ENCODE peak calls at places on chromosomes 7 and 10, in seven cellular contexts. A is body of pancreas, R is vagina, L is adrenal gland, O is ovary, W is breast epithelium, M is sigmoid colon. T is an unnamed sample.

GRCh38 chr7:132140341-132140740 is 435.9 kb downstream of the PLXNA4 start:
- DNase-seq in W (no peak), A (no peak), O (no peak), R (no peak), M (no peak), L (no peak), T (no peak)

GRCh38 chr10:60096761-60097513 is 190.6 kb upstream of the CCDC6 start:
- DNase-seq in R (no peak), O (no peak), L (no peak), M (no peak), A (no peak), W (no peak), T (no peak)

GRCh38 chr7:34497153-34497777 is 160.8 kb upstream of the NPSR1 start:
- DNase-seq in R (no peak), M (no peak), L (no peak), A (no peak), W (no peak), O (no peak), T (no peak)

GRCh38 chr10:99917963-99918825 is 91.6 kb downstream of the DNMBP start:
- DNase-seq in M (peak), W (no peak), R (no peak), L (peak), O (peak), A (peak), T (no peak)

GRCh38 chr7:45975367-45975766 is 54.3 kb upstream of the IGFBP3 start:
- DNase-seq in R (no peak), L (no peak), M (no peak), A (no peak), W (no peak), O (no peak), T (no peak)

GRCh38 chr10:104622175-104622574 is 18.9 kb upstream of the SORCS3 start:
- DNase-seq in M (no peak), A (no peak), L (no peak), R (no peak), W (no peak), O (no peak), T (no peak)

GRCh38 chr10:72009062-72009429 is 44.9 kb downstream of the CHST3 start:
- DNase-seq in L (no peak), M (no peak), R (no peak), O (no peak), A (no peak), W (no peak), T (no peak)

GRCh38 chr7:1466524-1467271 is 7.4 kb upstream of the MICALL2 start:
- DNase-seq in W (no peak), M (peak), R (no peak), A (peak), L (peak), O (peak), T (peak)

GRCh38 chr7:141956084-141956483 is 9.3 kb upstream of the CLEC5A start:
- DNase-seq in A (no peak), W (no peak), O (no peak), M (no peak), R (no peak), L (no peak), T (no peak)

GRCh38 chr10:54010337-54010736 is 790.7 kb downstream of the PCDH15 start:
- DNase-seq in L (no peak), M (no peak), W (no peak), O (no peak), R (no peak), A (no peak), T (no peak)

GRCh38 chr10:91284486-91285090 is 64.1 kb downstream of the PCGF5 start:
- DNase-seq in W (no peak), A (no peak), O (no peak), L (no peak), M (no peak), R (no peak), T (no peak)

GRCh38 chr7:151276651-151277590 is 28.4 kb upstream of the SMARCD3 start:
- DNase-seq in R (no peak), A (peak), L (peak), M (peak), W (no peak), O (peak), T (peak)
- TF ChIP-seq POLR2A in R (peak), A (no peak), L (no peak), M (no peak), W (no peak), O (no peak), T (peak)

GRCh38 chr7:149489391-149490024 is 8.1 kb downstream of the ZNF746 start:
- DNase-seq in L (no peak), M (no peak), A (peak), O (no peak), W (no peak), R (no peak), T (no peak)
- TF ChIP-seq CTCF in L (no peak), M (no peak), A (no peak), O (no peak), W (no peak), R (no peak), T (no peak)

GRCh38 chr7:70599446-70600190 is 532.3 kb upstream of the GALNT17 start:
- DNase-seq in L (no peak), A (no peak), M (no peak), R (no peak), O (no peak), W (no peak), T (no peak)

GRCh38 chr7:70597071-70597470 is 534.9 kb upstream of the GALNT17 start:
- DNase-seq in W (no peak), R (no peak), O (no peak), M (no peak), L (no peak), A (no peak), T (no peak)

GRCh38 chr7:70598976-70599375 is 533.0 kb upstream of the GALNT17 start:
- DNase-seq in R (no peak), A (no peak), L (no peak), M (no peak), O (no peak), W (no peak), T (no peak)

GRCh38 chr7:70596575-70596891 is 535.4 kb upstream of the GALNT17 start:
- DNase-seq in M (no peak), A (no peak), O (no peak), R (no peak), W (no peak), L (no peak), T (no peak)

GRCh38 chr7:70595741-70596574 is 536.0 kb upstream of the GALNT17 start:
- DNase-seq in W (no peak), L (no peak), R (no peak), A (peak), O (no peak), M (no peak), T (no peak)
- TF ChIP-seq POLR2A in W (no peak), L (no peak), R (no peak), A (no peak), O (no peak), M (no peak), T (no peak)

DNA sequence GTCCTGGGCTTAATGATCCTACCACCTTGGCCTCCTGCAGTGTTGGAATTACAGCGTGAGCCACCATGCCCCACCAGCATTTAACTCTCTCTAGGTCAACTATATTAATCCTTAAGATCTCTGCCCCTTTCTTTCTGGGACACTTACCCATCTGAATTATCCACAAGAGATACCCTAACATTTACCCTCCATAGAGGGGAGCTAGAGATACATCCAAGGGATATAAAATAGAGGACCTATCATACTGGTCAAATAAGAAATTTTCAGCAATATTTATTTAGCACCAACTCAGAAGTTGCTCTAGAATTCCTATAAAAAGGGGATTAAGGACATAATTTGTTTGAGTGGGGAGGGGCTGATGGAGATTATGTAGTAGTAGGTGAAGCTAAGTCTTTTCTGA is 96.5 kb downstream of the OTUD1 start:
- DNase-seq in O (no peak), M (no peak), L (no peak), R (no peak), W (no peak), A (no peak), T (no peak)
- TF ChIP-seq CTCF in O (no peak), M (no peak), L (peak), R (no peak), W (no peak), A (peak), T (no peak)

GRCh38 chr10:97543025-97543546 is 29.5 kb upstream of the ANKRD2 start:
- DNase-seq in L (peak), W (peak), M (peak), R (peak), O (peak), A (peak), T (peak)
- TF ChIP-seq POLR2A in L (no peak), W (no peak), M (no peak), R (no peak), O (no peak), A (no peak), T (no peak)

GRCh38 chr10:4316166-4316810 is 509.7 kb upstream of the AKR1E2 start:
- DNase-seq in O (no peak), W (no peak), L (no peak), A (no peak), M (peak), R (no peak), T (no peak)
- TF ChIP-seq CTCF in O (no peak), W (no peak), L (no peak), A (no peak), M (no peak), R (no peak), T (peak)

DNA sequence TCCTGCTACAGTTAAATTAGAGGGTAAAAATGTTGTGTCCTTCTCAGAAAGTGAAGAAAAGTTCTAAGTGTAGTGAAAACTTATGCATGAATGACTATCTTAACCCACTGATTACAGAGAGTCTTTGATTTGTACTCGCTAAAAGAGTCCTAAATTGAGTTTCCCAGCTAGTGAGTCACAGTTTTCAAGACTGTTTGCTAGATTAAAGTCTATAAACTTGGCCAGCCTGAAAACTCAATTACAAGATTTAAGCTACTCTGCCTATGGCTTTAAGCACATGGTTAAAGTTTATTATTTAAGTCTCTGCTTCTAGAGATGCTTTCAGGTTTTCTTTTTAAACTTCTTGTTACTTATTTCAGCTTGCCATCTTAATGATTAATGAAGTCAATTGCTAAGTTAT is 44.4 kb downstream of the MRPS24 start:
- DNase-seq in L (no peak), W (no peak), O (no peak), R (no peak), M (no peak), A (no peak), T (no peak)
- TF ChIP-seq POLR2A in L (no peak), W (no peak), O (no peak), R (no peak), M (no peak), A (no peak), T (no peak)

T was measured in tibial nerve.